ENCODE peak calls at places on chromosome 12, in seven cellular contexts. P is midbrain; Z is HuH-7.5; A is T-cell; F is AG04449; Q is stimulated activated CD4-positive, alpha-beta T cell treated with anti-CD3 and anti-CD28 coated beads, Interleukin-2, amount 100 ng/mL, for 24 hours; L is neural crest cell. R is an unnamed sample.
A peak's percentile ranks its signal among the peaks of the same experiment; 100 is the strongest.

GRCh38 chr12:47813491-47814196 is 6.1 kb downstream of the HDAC7 start:
- DNase-seq in P (no peak), Z (no peak), A (no peak), F (no peak), Q (no peak), L (no peak), R (peak; percentile 48)

GRCh38 chr12:123986374-123986920 is 13.4 kb downstream of the ZNF664 start:
- DNase-seq in P (no peak), Z (no peak), A (no peak), F (no peak), Q (no peak), L (no peak), R (no peak)

GRCh38 chr12:95709152-95709551 is 81.4 kb downstream of the NTN4 start:
- DNase-seq in P (no peak), Z (no peak), A (no peak), F (no peak), Q (no peak), L (no peak), R (no peak)

GRCh38 chr12:82740-83139 is 16.2 kb downstream of the IQSEC3 start:
- DNase-seq in P (no peak), Z (no peak), A (no peak), F (no peak), Q (no peak), L (no peak), R (no peak)

GRCh38 chr12:52356031-52356761 is 11.1 kb downstream of the KRT85 start:
- DNase-seq in P (no peak), Z (no peak), A (no peak), F (no peak), Q (no peak), L (no peak), R (no peak)

GRCh38 chr12:123912415-123913385 is 59.9 kb downstream of the CCDC92 start:
- DNase-seq in P (no peak), Z (no peak), A (no peak), F (no peak), Q (no peak), L (no peak), R (peak; percentile 67)

GRCh38 chr12:14828896-14829295 is 14.4 kb downstream of the ART4 start:
- DNase-seq in P (no peak), Z (no peak), A (no peak), F (no peak), Q (no peak), L (no peak), R (no peak)

GRCh38 chr12:111024205-111024794 is 103.9 kb upstream of the MYL2 start:
- DNase-seq in P (peak; percentile 19), Z (peak; percentile 75), A (peak; percentile 19), F (no peak), Q (peak; percentile 56), L (peak; percentile 70), R (peak; percentile 43)

GRCh38 chr12:92021665-92022033 is 124.0 kb downstream of the BTG1 start:
- DNase-seq in P (no peak), Z (no peak), A (no peak), F (no peak), Q (no peak), L (peak; percentile 35), R (peak; percentile 13)

GRCh38 chr12:125187780-125188741 is 122.8 kb downstream of the AACS start:
- DNase-seq in P (no peak), Z (no peak), A (no peak), F (no peak), Q (no peak), L (no peak), R (no peak)

GRCh38 chr12:87953257-87953860 is 75.8 kb downstream of the C12orf50 start:
- DNase-seq in P (peak; percentile 38), Z (peak; percentile 24), A (no peak), F (peak; percentile 24), Q (no peak), L (peak; percentile 29), R (peak; percentile 57)

GRCh38 chr12:113030875-113031525 is 25.5 kb upstream of the DTX1 start:
- DNase-seq in P (peak; percentile 46), Z (peak; percentile 27), A (no peak), F (peak; percentile 9), Q (no peak), L (peak; percentile 23), R (peak; percentile 69)

R was measured in HAP-1.